ENCODE peak calls at places on chromosome 17, in seven cellular contexts. B is A549; I is breast epithelium; W is stomach; P is kidney; M is cardiac muscle cell; G is CD8-positive, alpha-beta memory T cell. D is an unnamed sample. For H3K4me1 and H3K9me3, the result is how much of the 10 kb centered on the place peaks cover.

GRCh38 chr17:49157784-49158183 is 25.2 kb downstream of the B4GALNT2 start:
- DNase-seq in W (no peak), M (peak), I (no peak), B (peak), P (no peak), G (no peak), D (no peak)

GRCh38 chr17:56440391-56440790 is 153.1 kb upstream of the NOG start:
- DNase-seq in B (peak), P (no peak), I (no peak), M (no peak), G (no peak), W (no peak), D (no peak)

GRCh38 chr17:81832608-81833159 is 407 bp downstream of the MCRIP1 start:
- DNase-seq in B (no peak), I (peak), P (no peak), M (peak), W (no peak), G (peak), D (peak)

GRCh38 chr17:21113706-21114105 is 13.1 kb upstream of the DHRS7B start:
- DNase-seq in P (no peak), B (no peak), W (no peak), I (no peak), M (no peak), G (no peak), D (no peak)

GRCh38 chr17:2054740-2055493 is at the start of gene HIC1:
- DNase-seq in I (peak), P (peak), M (peak), G (peak), W (peak), B (peak), D (peak)

GRCh38 chr17:66947311-66947710 is 17.2 kb upstream of the CACNG4 start:
- DNase-seq in G (no peak), B (no peak), P (peak), W (no peak), M (no peak), I (no peak), D (no peak)

GRCh38 chr17:66667491-66668030 is 167.4 kb upstream of the CACNG5 start:
- DNase-seq in M (no peak), B (no peak), W (no peak), P (no peak), I (no peak), G (peak), D (no peak)

GRCh38 chr17:1217030-1217429 is 37.2 kb upstream of the ABR start:
- DNase-seq in P (no peak), G (no peak), M (no peak), W (no peak), I (no peak), B (no peak), D (no peak)

GRCh38 chr17:14333506-14333905 is 32.6 kb downstream of the HS3ST3B1 start:
- DNase-seq in B (no peak), M (no peak), W (no peak), G (no peak), P (no peak), I (no peak), D (no peak)

GRCh38 chr17:32265192-32265895 is at the start of gene RHBDL3:
- DNase-seq in B (no peak), M (no peak), I (no peak), W (peak), P (peak), G (peak), D (peak)

GRCh38 chr17:72804949-72805348 is 287.5 kb downstream of the SLC39A11 start:
- DNase-seq in B (no peak), M (no peak), I (no peak), G (no peak), P (no peak), W (no peak), D (no peak)

GRCh38 chr17:32917842-32918241 is 10.1 kb upstream of the TMEM98 start:
- DNase-seq in P (no peak), M (no peak), I (no peak), W (no peak), B (no peak), G (no peak), D (no peak)

GRCh38 chr17:70076189-70076588 is 1.2 kb downstream of the KCNJ16 start:
- DNase-seq in I (no peak), G (no peak), W (no peak), M (peak), P (no peak), B (no peak), D (no peak)

GRCh38 chr17:60315650-60316049 is 76.3 kb downstream of the USP32 start:
- DNase-seq in P (no peak), I (no peak), W (no peak), G (no peak), M (no peak), B (peak), D (no peak)

GRCh38 chr17:80743181-80743771 is 198.6 kb downstream of the RPTOR start:
- DNase-seq in B (no peak), P (no peak), I (no peak), G (peak), W (no peak), M (no peak), D (no peak)

DNA sequence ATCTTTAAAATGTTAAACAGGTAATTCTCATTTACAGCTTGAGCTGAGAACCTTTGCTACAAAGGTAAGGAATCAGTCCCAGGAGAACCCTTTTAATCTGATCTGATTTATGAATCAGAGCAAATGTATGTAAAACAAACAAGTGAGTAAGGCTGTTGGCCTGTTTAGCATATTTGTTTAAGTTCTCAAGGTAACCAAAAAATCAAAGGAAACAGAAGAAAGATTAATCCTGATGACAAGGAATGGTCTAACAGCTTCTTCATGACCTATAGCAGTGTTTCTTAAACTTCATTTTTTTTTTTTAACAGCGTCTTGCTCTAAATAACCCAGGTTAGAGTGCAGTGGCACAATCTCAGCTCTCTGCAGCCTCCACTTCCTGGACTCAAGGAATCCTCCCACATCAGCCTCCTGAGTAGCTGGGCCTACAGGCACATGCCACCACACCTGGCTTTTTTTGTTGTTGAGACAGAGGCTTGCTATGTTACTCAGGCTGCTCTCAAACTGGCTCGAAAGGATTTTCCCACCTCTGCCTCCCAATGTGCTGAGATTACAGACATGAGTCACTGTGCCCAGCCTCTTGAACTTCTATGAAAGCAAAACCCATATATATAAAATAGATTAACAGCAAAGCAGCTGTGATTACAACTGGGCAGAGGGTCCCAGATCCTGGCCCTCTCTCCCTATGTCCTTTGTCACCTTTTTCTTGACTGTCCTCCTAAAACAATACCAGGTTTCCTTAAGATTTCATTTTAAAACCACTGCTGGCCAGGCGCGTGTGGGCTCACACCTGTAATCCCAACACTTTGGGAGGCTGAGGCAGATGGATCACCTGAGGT is 5.1 kb upstream of the JPT1 start:
- DNase-seq in P (no peak), G (no peak), I (no peak), M (peak), B (peak), W (peak), D (no peak)
- H3K4me3 ChIP-seq in P (no peak), G (no peak), I (no peak), M (no peak), B (no peak), W (no peak), D (no peak)

DNA sequence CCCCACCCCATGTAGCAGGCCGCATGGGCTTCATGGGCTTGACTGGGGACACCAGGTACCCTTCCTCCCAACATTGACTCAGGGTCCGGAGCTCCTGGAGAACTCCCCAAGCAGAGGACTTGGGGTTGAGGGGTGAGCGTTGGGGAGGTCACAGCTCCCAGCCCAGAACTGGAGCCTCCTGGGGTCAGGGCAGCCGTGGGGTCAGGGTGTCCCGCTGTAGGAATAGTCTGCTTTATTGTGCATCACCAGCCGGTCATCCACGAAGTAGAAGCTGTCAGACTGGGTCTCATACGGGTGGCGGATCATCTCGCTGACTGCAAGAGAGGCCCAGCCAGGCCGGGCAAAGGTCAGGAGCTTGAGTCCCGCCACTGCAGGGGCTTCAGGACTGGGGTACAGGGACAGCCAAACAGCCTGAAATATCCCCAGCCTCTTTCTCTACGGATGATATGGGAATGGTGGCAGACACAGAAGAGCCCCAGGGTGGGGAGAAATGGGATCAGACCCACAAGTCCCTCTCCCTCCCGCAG is 5.3 kb downstream of the UNC119 start:
- DNase-seq in P (peak), M (no peak), G (no peak), W (no peak), I (no peak), B (no peak), D (peak)
- H3K4me1 ChIP-seq in P (under half), M (under half), G (under half), W (under half), I (under half), B (under half), D (under half)

DNA sequence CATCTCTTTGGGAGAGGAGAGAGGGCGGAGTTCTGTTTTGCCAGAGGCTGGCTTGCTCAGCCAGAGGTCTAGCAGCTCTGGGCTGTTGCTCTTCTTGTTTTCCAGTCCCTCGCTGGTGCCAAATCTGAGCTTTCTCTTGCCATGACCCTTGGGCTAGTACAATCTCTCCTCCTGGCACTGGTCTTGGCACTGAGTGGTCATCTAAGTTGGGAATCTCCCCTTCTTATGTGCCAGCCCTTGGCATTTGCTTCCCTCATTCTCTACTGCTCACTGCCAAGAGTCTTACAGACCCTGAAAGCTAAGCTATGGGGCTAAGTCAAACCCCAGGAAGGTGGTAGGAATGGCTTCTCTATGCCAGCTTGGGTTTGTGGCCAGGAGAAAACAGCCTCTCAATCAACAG is 148.6 kb downstream of the SHISA6 start:
- DNase-seq in P (no peak), B (no peak), I (no peak), M (no peak), G (no peak), W (no peak), D (no peak)
- H3K9me3 ChIP-seq in P (under half), B (under half), I (under half), M (under half), G (under half), W (under half), D (under half)

DNA sequence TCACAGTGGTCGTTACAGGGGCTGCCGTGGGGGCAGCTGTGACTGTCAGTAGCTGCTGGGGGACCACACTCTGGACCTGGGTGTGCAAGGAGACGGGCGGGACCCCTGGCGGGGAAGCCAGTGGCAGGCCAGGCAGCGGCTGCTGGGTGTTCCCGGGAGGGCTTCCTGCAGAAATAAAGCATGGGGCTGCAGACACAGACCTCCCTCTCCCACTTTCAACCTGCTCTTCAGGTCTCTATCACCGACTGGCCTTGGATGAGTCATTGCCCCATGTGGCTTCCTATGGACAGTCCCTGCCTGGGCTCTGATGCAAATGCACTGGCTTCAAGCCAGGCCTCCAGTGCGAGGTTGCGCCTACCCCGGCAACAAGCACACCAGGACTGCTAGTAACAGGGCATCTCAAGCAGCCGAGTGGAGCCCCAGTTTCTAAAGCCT is 17.2 kb downstream of the SREBF1 start:
- DNase-seq in W (peak), P (no peak), G (peak), I (peak), B (peak), M (peak), D (peak)
- H3K4me3 ChIP-seq in W (no peak), P (no peak), G (no peak), I (no peak), B (peak), M (no peak), D (no peak)